ENCODE peak calls at places on chromosomes 4 and X, in six cellular contexts. One of them, this sample, is unnamed.
A peak's percentile ranks its signal among the peaks of the same experiment; 100 is the strongest.

GRCh38 chr4:165248102-165248501 is 40.7 kb downstream of the KLHL2 start:
- DNase-seq in osteocyte: no peak
- DNase-seq in activated naive CD4-positive, alpha-beta T cell: no peak
- DNase-seq in HCEC 1CT: no peak
- DNase-seq in stimulated activated CD4-positive, alpha-beta T cell treated with anti-CD3 and anti-CD28 coated beads, TNF-alpha, amount 100 ng/mL, for 48 hours: no peak
- DNase-seq in activated gamma-delta T cell treated with Interleukin-2 at 50 U/mL for 16 hours: no peak
- DNase-seq in this sample: no peak

GRCh38 chr4:110268352-110268751 is 69.9 kb upstream of the ELOVL6 start:
- DNase-seq in activated naive CD4-positive, alpha-beta T cell: no peak
- DNase-seq in stimulated activated CD4-positive, alpha-beta T cell treated with anti-CD3 and anti-CD28 coated beads, TNF-alpha, amount 100 ng/mL, for 48 hours: no peak
- DNase-seq in activated gamma-delta T cell treated with Interleukin-2 at 50 U/mL for 16 hours: no peak
- DNase-seq in osteocyte: no peak
- DNase-seq in HCEC 1CT: no peak
- DNase-seq in this sample: no peak

GRCh38 chrX:69015156-69015555 is 150.1 kb downstream of the PJA1 start:
- DNase-seq in HCEC 1CT: no peak
- DNase-seq in activated naive CD4-positive, alpha-beta T cell: no peak
- DNase-seq in activated gamma-delta T cell treated with Interleukin-2 at 50 U/mL for 16 hours: no peak
- DNase-seq in osteocyte: peak; percentile 75
- DNase-seq in stimulated activated CD4-positive, alpha-beta T cell treated with anti-CD3 and anti-CD28 coated beads, TNF-alpha, amount 100 ng/mL, for 48 hours: no peak
- DNase-seq in this sample: no peak

GRCh38 chrX:15204130-15204751 is 65.6 kb downstream of the ASB9 start:
- DNase-seq in stimulated activated CD4-positive, alpha-beta T cell treated with anti-CD3 and anti-CD28 coated beads, TNF-alpha, amount 100 ng/mL, for 48 hours: no peak
- DNase-seq in activated naive CD4-positive, alpha-beta T cell: no peak
- DNase-seq in HCEC 1CT: no peak
- DNase-seq in activated gamma-delta T cell treated with Interleukin-2 at 50 U/mL for 16 hours: no peak
- DNase-seq in osteocyte: no peak
- DNase-seq in this sample: no peak

GRCh38 chrX:9907645-9908387 is 59.3 kb upstream of the CLDN34 start:
- DNase-seq in activated gamma-delta T cell treated with Interleukin-2 at 50 U/mL for 16 hours: no peak
- DNase-seq in stimulated activated CD4-positive, alpha-beta T cell treated with anti-CD3 and anti-CD28 coated beads, TNF-alpha, amount 100 ng/mL, for 48 hours: no peak
- DNase-seq in osteocyte: no peak
- DNase-seq in HCEC 1CT: peak; percentile 79
- DNase-seq in activated naive CD4-positive, alpha-beta T cell: no peak
- DNase-seq in this sample: no peak

GRCh38 chrX:112889400-112889799 is 48.8 kb upstream of the AMOT start:
- DNase-seq in HCEC 1CT: no peak
- DNase-seq in osteocyte: no peak
- DNase-seq in activated naive CD4-positive, alpha-beta T cell: no peak
- DNase-seq in stimulated activated CD4-positive, alpha-beta T cell treated with anti-CD3 and anti-CD28 coated beads, TNF-alpha, amount 100 ng/mL, for 48 hours: no peak
- DNase-seq in activated gamma-delta T cell treated with Interleukin-2 at 50 U/mL for 16 hours: no peak
- DNase-seq in this sample: no peak

GRCh38 chr4:110854021-110854678 is 231.3 kb upstream of the PITX2 start:
- DNase-seq in osteocyte: no peak
- DNase-seq in activated gamma-delta T cell treated with Interleukin-2 at 50 U/mL for 16 hours: no peak
- DNase-seq in HCEC 1CT: peak; percentile 51
- DNase-seq in activated naive CD4-positive, alpha-beta T cell: no peak
- DNase-seq in stimulated activated CD4-positive, alpha-beta T cell treated with anti-CD3 and anti-CD28 coated beads, TNF-alpha, amount 100 ng/mL, for 48 hours: no peak
- DNase-seq in this sample: no peak

GRCh38 chr4:96352051-96352517 is 512.2 kb downstream of the PDHA2 start:
- DNase-seq in activated naive CD4-positive, alpha-beta T cell: no peak
- DNase-seq in HCEC 1CT: no peak
- DNase-seq in stimulated activated CD4-positive, alpha-beta T cell treated with anti-CD3 and anti-CD28 coated beads, TNF-alpha, amount 100 ng/mL, for 48 hours: no peak
- DNase-seq in osteocyte: no peak
- DNase-seq in activated gamma-delta T cell treated with Interleukin-2 at 50 U/mL for 16 hours: no peak
- DNase-seq in this sample: no peak

GRCh38 chrX:154819771-154820341 is 14.6 kb upstream of the MPP1 start:
- DNase-seq in activated gamma-delta T cell treated with Interleukin-2 at 50 U/mL for 16 hours: no peak
- DNase-seq in osteocyte: no peak
- DNase-seq in stimulated activated CD4-positive, alpha-beta T cell treated with anti-CD3 and anti-CD28 coated beads, TNF-alpha, amount 100 ng/mL, for 48 hours: no peak
- DNase-seq in activated naive CD4-positive, alpha-beta T cell: no peak
- DNase-seq in HCEC 1CT: no peak
- DNase-seq in this sample: no peak

GRCh38 chrX:34656842-34657780 is at the start of gene TMEM47:
- DNase-seq in HCEC 1CT: peak; percentile 71
- DNase-seq in stimulated activated CD4-positive, alpha-beta T cell treated with anti-CD3 and anti-CD28 coated beads, TNF-alpha, amount 100 ng/mL, for 48 hours: no peak
- DNase-seq in activated gamma-delta T cell treated with Interleukin-2 at 50 U/mL for 16 hours: no peak
- DNase-seq in osteocyte: peak; percentile 90
- DNase-seq in activated naive CD4-positive, alpha-beta T cell: no peak
- DNase-seq in this sample: no peak

GRCh38 chrX:111869639-111870034 is 6.3 kb upstream of the TRPC5OS start:
- DNase-seq in osteocyte: no peak
- DNase-seq in HCEC 1CT: peak; percentile 8
- DNase-seq in activated gamma-delta T cell treated with Interleukin-2 at 50 U/mL for 16 hours: no peak
- DNase-seq in activated naive CD4-positive, alpha-beta T cell: no peak
- DNase-seq in stimulated activated CD4-positive, alpha-beta T cell treated with anti-CD3 and anti-CD28 coated beads, TNF-alpha, amount 100 ng/mL, for 48 hours: peak; percentile 4
- DNase-seq in this sample: no peak

GRCh38 chr4:41364871-41365270 is 108.1 kb downstream of the UCHL1 start:
- DNase-seq in osteocyte: no peak
- DNase-seq in activated naive CD4-positive, alpha-beta T cell: no peak
- DNase-seq in stimulated activated CD4-positive, alpha-beta T cell treated with anti-CD3 and anti-CD28 coated beads, TNF-alpha, amount 100 ng/mL, for 48 hours: no peak
- DNase-seq in activated gamma-delta T cell treated with Interleukin-2 at 50 U/mL for 16 hours: no peak
- DNase-seq in HCEC 1CT: no peak
- DNase-seq in this sample: no peak

GRCh38 chr4:113145519-113146291 is 96.3 kb downstream of the ANK2 start:
- DNase-seq in activated gamma-delta T cell treated with Interleukin-2 at 50 U/mL for 16 hours: no peak
- DNase-seq in activated naive CD4-positive, alpha-beta T cell: no peak
- DNase-seq in stimulated activated CD4-positive, alpha-beta T cell treated with anti-CD3 and anti-CD28 coated beads, TNF-alpha, amount 100 ng/mL, for 48 hours: no peak
- DNase-seq in osteocyte: no peak
- DNase-seq in HCEC 1CT: no peak
- DNase-seq in this sample: no peak

GRCh38 chr4:776743-777441 is 49.0 kb downstream of the CPLX1 start:
- DNase-seq in stimulated activated CD4-positive, alpha-beta T cell treated with anti-CD3 and anti-CD28 coated beads, TNF-alpha, amount 100 ng/mL, for 48 hours: no peak
- DNase-seq in activated naive CD4-positive, alpha-beta T cell: no peak
- DNase-seq in osteocyte: no peak
- DNase-seq in activated gamma-delta T cell treated with Interleukin-2 at 50 U/mL for 16 hours: no peak
- DNase-seq in HCEC 1CT: no peak
- DNase-seq in this sample: no peak

GRCh38 chrX:18390941-18391538 is 34.4 kb upstream of the CDKL5 start:
- DNase-seq in activated naive CD4-positive, alpha-beta T cell: peak; percentile 58
- DNase-seq in stimulated activated CD4-positive, alpha-beta T cell treated with anti-CD3 and anti-CD28 coated beads, TNF-alpha, amount 100 ng/mL, for 48 hours: peak; percentile 49
- DNase-seq in HCEC 1CT: peak; percentile 37
- DNase-seq in activated gamma-delta T cell treated with Interleukin-2 at 50 U/mL for 16 hours: peak; percentile 75
- DNase-seq in osteocyte: no peak
- DNase-seq in this sample: peak; percentile 2

GRCh38 chr4:53645108-53645507 is 53.8 kb upstream of the LNX1 start:
- DNase-seq in activated naive CD4-positive, alpha-beta T cell: no peak
- DNase-seq in activated gamma-delta T cell treated with Interleukin-2 at 50 U/mL for 16 hours: no peak
- DNase-seq in stimulated activated CD4-positive, alpha-beta T cell treated with anti-CD3 and anti-CD28 coated beads, TNF-alpha, amount 100 ng/mL, for 48 hours: no peak
- DNase-seq in HCEC 1CT: no peak
- DNase-seq in osteocyte: no peak
- DNase-seq in this sample: no peak